ENCODE peak calls at places on chromosomes 4 and X, in five cellular contexts. U, A, Q, R and J are unnamed samples.

GRCh38 chr4:126213996-126214395 is 899.2 kb downstream of the FAT4 start:
- DNase-seq in U (no peak), Q (no peak), R (no peak), A (no peak), J (no peak)

GRCh38 chrX:17563076-17563475 is 174.2 kb upstream of the SCML1 start:
- DNase-seq in Q (no peak), A (no peak), U (no peak), R (no peak), J (no peak)

GRCh38 chrX:30241724-30242415 is at the start of gene MAGEB4:
- DNase-seq in Q (no peak), U (no peak), A (no peak), R (no peak), J (no peak)

GRCh38 chrX:74421181-74422028 is at the start of gene SLC16A2:
- DNase-seq in U (peak; percentile 16), Q (no peak), A (peak; percentile 77), R (peak; percentile 79), J (no peak)

GRCh38 chr4:17142232-17142711 is 243.8 kb upstream of the LDB2 start:
- DNase-seq in Q (no peak), R (no peak), U (no peak), A (no peak), J (no peak)

GRCh38 chrX:72142931-72143709 is 11.4 kb upstream of the RTL5 start:
- DNase-seq in Q (no peak), R (no peak), A (no peak), U (no peak), J (no peak)

GRCh38 chr4:105191621-105192210 is 45.0 kb downstream of the TET2 start:
- DNase-seq in Q (no peak), A (no peak), U (no peak), R (no peak), J (no peak)

GRCh38 chr4:9867746-9868425 is 86.5 kb downstream of the DRD5 start:
- DNase-seq in R (no peak), Q (no peak), U (no peak), A (no peak), J (no peak)

GRCh38 chrX:79231662-79232061 is 87.2 kb downstream of the GPR174 start:
- DNase-seq in U (no peak), R (no peak), Q (no peak), A (no peak), J (no peak)

GRCh38 chr4:154332681-154333421 is 158.7 kb downstream of the DCHS2 start:
- DNase-seq in R (peak; percentile 25), A (peak; percentile 27), Q (no peak), U (peak; percentile 0), J (no peak)

GRCh38 chr4:86019906-86020305 is 339.9 kb downstream of the MAPK10 start:
- DNase-seq in U (no peak), A (no peak), R (no peak), Q (no peak), J (no peak)

GRCh38 chrX:109352121-109352556 is 129.7 kb downstream of the GUCY2F start:
- DNase-seq in R (peak; percentile 27), U (peak; percentile 31), A (no peak), Q (no peak), J (no peak)

GRCh38 chr4:128244379-128244778 is 43.2 kb downstream of the PGRMC2 start:
- DNase-seq in A (no peak), Q (no peak), R (no peak), U (no peak), J (no peak)

GRCh38 chr4:173211838-173212237 is 43.2 kb downstream of the GALNT7 start:
- DNase-seq in R (no peak), A (no peak), U (peak; percentile 61), Q (no peak), J (no peak)

GRCh38 chrX:84188320-84188834 is 378 bp upstream of the RPS6KA6 start:
- DNase-seq in A (no peak), U (peak; percentile 39), R (peak; percentile 54), Q (no peak), J (no peak)

GRCh38 chr4:89438102-89438831 is 130.7 kb upstream of the GPRIN3 start:
- DNase-seq in R (no peak), A (peak; percentile 43), U (peak; percentile 62), Q (no peak), J (peak; percentile 48)

DNA sequence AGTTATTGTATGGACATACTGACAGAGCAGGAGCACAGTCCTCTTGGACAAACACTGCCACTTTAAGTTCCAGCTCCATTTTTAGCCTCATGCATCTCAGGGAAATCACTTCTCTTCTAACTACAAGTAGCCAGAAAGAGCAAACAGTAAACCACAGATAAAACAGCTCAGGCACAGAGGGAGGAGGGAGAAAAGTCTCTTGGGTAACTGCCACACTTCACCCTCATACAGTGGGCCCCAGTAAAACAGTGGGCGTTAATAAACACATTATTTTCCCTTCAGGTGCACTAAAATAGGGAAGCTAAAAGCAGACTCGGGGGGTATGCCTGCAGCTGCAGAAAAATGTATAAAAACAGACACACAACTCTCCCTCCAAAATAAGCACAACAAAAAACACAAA is 21.6 kb downstream of the CD38 start:
- DNase-seq in A (no peak), R (no peak), Q (no peak), U (no peak), J (no peak)
- H3K27ac ChIP-seq in A (peak overlapping the region; percentile 6), R (no peak overlapping the region), Q (no peak overlapping the region), U (no peak overlapping the region), J (no peak overlapping the region)

GRCh38 chr4:77348815-77349214 is 191.8 kb downstream of the CCNG2 start:
- DNase-seq in R (no peak), U (no peak), A (no peak), Q (no peak), J (no peak)
- H3K27ac ChIP-seq in R (no peak overlapping the region), U (no peak overlapping the region), A (no peak overlapping the region), Q (no peak overlapping the region), J (no peak overlapping the region)

GRCh38 chrX:9591496-9591895 is 126.6 kb downstream of the TBL1X start:
- DNase-seq in Q (no peak), R (no peak), U (no peak), A (no peak), J (no peak)
- H3K27ac ChIP-seq in Q (no peak overlapping the region), R (no peak overlapping the region), U (no peak overlapping the region), A (no peak overlapping the region), J (no peak overlapping the region)

GRCh38 chr4:123777297-123777859 is 380.8 kb downstream of the SPRY1 start:
- DNase-seq in R (no peak), A (no peak), U (no peak), Q (no peak), J (no peak)
- H3K27ac ChIP-seq in R (no peak overlapping the region), A (no peak overlapping the region), U (no peak overlapping the region), Q (no peak overlapping the region), J (no peak overlapping the region)

GRCh38 chr4:2805712-2806391 is 13.0 kb downstream of the SH3BP2 start:
- DNase-seq in A (no peak), U (peak; percentile 97), R (peak; percentile 58), Q (no peak), J (no peak)

GRCh38 chr4:2802618-2803531 is 10.0 kb downstream of the SH3BP2 start:
- DNase-seq in Q (no peak), R (peak; percentile 20), A (no peak), U (no peak), J (no peak)

GRCh38 chr4:2803624-2804448 is 11.0 kb downstream of the SH3BP2 start:
- DNase-seq in Q (no peak), U (peak; percentile 64), R (peak; percentile 64), A (no peak), J (no peak)

GRCh38 chr4:2804973-2805501 is 12.2 kb downstream of the SH3BP2 start:
- DNase-seq in Q (no peak), U (no peak), R (peak; percentile 22), A (no peak), J (no peak)

DNA sequence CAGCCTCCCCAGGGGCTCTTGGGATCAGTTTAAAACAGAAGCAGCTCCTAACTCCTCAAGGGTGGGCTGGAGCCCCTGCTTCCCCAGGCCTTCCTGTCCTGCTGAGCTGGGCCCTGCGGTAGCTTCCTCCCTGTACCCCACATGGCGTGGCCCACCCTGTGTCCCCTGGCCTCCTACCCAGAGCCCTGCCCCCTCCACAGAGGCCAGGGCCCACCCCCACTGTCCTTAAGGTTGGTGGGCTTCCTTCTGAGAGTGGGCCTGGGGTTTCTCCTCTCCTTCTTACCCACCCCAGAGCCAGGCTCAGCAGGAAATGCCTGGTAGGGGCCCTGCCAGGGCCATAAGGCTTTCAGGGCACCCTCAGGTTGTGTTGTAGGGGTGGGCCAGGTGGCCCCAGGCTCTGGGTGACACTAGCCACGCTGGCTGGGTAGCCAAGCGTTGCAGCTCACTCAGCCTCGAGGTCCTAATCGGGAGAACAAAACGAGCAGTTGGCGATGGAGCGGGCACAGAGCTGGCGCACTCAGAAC is 11.6 kb downstream of the SH3BP2 start:
- DNase-seq in Q (no peak), A (no peak), R (no peak), U (no peak), J (no peak)
- H3K27ac ChIP-seq in Q (no peak overlapping the region), A (no peak overlapping the region), R (no peak overlapping the region), U (no peak overlapping the region), J (no peak overlapping the region)

GRCh38 chr4:14023036-14023435 is 395.5 kb upstream of the BOD1L1 start:
- DNase-seq in A (no peak), Q (no peak), R (no peak), U (no peak), J (no peak)

GRCh38 chr4:14025093-14025492 is 397.6 kb upstream of the BOD1L1 start:
- DNase-seq in U (no peak), R (no peak), A (no peak), Q (no peak), J (no peak)

GRCh38 chr4:14025891-14026290 is 398.4 kb upstream of the BOD1L1 start:
- DNase-seq in A (no peak), Q (no peak), U (peak; percentile 77), R (no peak), J (no peak)

GRCh38 chr4:14023901-14024300 is 396.4 kb upstream of the BOD1L1 start:
- DNase-seq in Q (no peak), U (peak; percentile 80), R (no peak), A (no peak), J (no peak)

DNA sequence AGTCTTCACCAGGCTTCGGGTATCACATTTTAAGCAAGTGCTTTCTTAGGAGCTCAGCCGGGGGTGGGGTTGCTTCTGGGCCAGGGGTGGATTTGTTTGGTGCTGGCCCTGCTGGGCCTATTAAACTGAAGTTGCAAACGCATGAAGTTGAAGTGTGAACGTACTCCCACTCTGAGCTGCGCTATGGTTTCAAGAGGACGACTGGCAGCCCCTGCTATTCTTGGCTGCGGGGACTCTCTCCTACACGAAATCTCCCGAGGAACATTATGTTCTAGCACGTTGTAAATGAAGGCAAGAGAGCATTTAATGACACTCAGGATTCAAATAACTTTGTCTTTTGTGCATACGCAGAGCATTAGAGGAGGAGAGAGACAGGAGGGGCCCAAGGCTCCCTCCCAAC is 401.3 kb upstream of the BOD1L1 start:
- DNase-seq in U (no peak), Q (no peak), A (no peak), R (no peak), J (no peak)
- H3K27ac ChIP-seq in U (no peak overlapping the region), Q (no peak overlapping the region), A (no peak overlapping the region), R (no peak overlapping the region), J (no peak overlapping the region)

DNA sequence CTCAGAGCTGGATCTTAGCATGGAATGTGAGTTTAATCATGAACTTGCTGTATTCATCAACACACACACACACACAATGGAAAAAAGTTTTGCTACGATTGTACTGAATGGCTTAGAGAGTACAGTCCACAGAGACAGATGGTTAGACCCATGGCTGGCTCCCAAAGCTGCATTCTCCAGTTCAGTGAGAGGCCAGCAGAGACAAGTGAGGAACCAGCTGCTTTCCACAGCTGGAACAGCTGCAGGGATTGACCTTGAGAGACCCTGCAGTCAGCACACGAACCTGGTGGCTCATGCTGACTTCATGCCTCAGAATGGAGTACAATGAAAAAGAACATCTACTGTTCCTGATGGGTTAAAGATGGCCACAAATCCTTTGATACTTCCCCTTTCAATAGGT is 94.5 kb downstream of the DHX15 start:
- DNase-seq in Q (no peak), A (no peak), U (no peak), R (no peak), J (no peak)
- H3K27ac ChIP-seq in Q (no peak overlapping the region), A (no peak overlapping the region), U (no peak overlapping the region), R (no peak overlapping the region), J (no peak overlapping the region)

GRCh38 chr4:76108467-76109181 is 34.1 kb downstream of the ART3 start:
- DNase-seq in R (no peak), A (no peak), U (no peak), Q (no peak), J (no peak)
- H3K27ac ChIP-seq in R (no peak overlapping the region), A (no peak overlapping the region), U (no peak overlapping the region), Q (no peak overlapping the region), J (no peak overlapping the region)